ENCODE peak calls at places on chromosome 4, in four cellular contexts. X is CD8-positive, alpha-beta memory T cell; P is nephron progenitor cell; E is astrocyte. O is an unnamed sample.
A peak's percentile ranks its signal among the peaks of the same experiment; 100 is the strongest.

GRCh38 chr4:7328913-7329638 is 105.7 kb downstream of the PSAPL1 start:
- DNase-seq in X (no peak), P (no peak), E (peak; percentile 76), O (no peak)

GRCh38 chr4:110982486-110982885 is 359.6 kb upstream of the PITX2 start:
- DNase-seq in X (no peak), P (no peak), E (peak; percentile 8), O (no peak)

GRCh38 chr4:110533940-110534339 is 58.0 kb downstream of the ENPEP start:
- DNase-seq in X (no peak), P (no peak), E (peak; percentile 99), O (no peak)

GRCh38 chr4:3834921-3835521 is 68.8 kb downstream of the ADRA2C start:
- DNase-seq in X (no peak), P (no peak), E (no peak), O (no peak)

GRCh38 chr4:126986005-126986404 is 646.8 kb upstream of the INTU start:
- DNase-seq in X (no peak), P (no peak), E (no peak), O (no peak)

GRCh38 chr4:141220271-141220654 is 432 bp upstream of the ZNF330 start:
- DNase-seq in X (no peak), P (no peak), E (peak; percentile 12), O (no peak)

GRCh38 chr4:88341227-88342192 is 37.1 kb upstream of the HERC6 start:
- DNase-seq in X (no peak), P (no peak), E (peak; percentile 92), O (no peak)

GRCh38 chr4:41749650-41750049 is 1.1 kb upstream of the PHOX2B start:
- DNase-seq in X (no peak), P (no peak), E (no peak), O (no peak)

O was measured in CMK.